ENCODE peak calls at places on chromosomes 13 and 19, in ten cellular contexts. T, F, M, V, Q, S, H, W, E and K are unnamed samples.

GRCh38 chr13:97548736-97549135 is 114.8 kb downstream of the RAP2A start:
- DNase-seq in T (peak; percentile 24), F (no peak), M (no peak), V (no peak), Q (no peak), S (no peak), H (no peak), W (no peak), E (no peak), K (no peak)

GRCh38 chr19:872266-872951 is 12.9 kb downstream of the CFD start:
- DNase-seq in T (peak; percentile 38), F (peak; percentile 70), M (peak; percentile 68), V (peak; percentile 43), Q (peak; percentile 82), S (peak; percentile 39), H (peak; percentile 45), W (peak; percentile 92), E (peak; percentile 93), K (peak; percentile 87)

GRCh38 chr19:17627921-17628320 is 60.2 kb downstream of the UNC13A start:
- DNase-seq in T (no peak), F (no peak), M (no peak), V (no peak), Q (no peak), S (no peak), H (no peak), W (no peak), E (no peak), K (no peak)

GRCh38 chr19:39199025-39199424 is 2.3 kb downstream of the NCCRP1 start:
- DNase-seq in T (peak; percentile 63), F (peak; percentile 51), M (peak; percentile 26), V (no peak), Q (no peak), S (no peak), H (no peak), W (no peak), E (no peak), K (peak; percentile 66)

GRCh38 chr13:105773887-105774538 is 761.4 kb downstream of the EFNB2 start:
- DNase-seq in T (peak; percentile 57), F (no peak), M (peak; percentile 97), V (no peak), Q (no peak), S (no peak), H (peak; percentile 72), W (no peak), E (no peak), K (no peak)

GRCh38 chr19:2333027-2333806 is 4.7 kb downstream of the SPPL2B start:
- DNase-seq in T (no peak), F (no peak), M (no peak), V (no peak), Q (no peak), S (no peak), H (no peak), W (peak; percentile 87), E (peak; percentile 79), K (no peak)

GRCh38 chr13:22061371-22061805 is 390.5 kb downstream of the FGF9 start:
- DNase-seq in T (no peak), F (no peak), M (no peak), V (no peak), Q (peak; percentile 30), S (no peak), H (no peak), W (no peak), E (no peak), K (no peak)

GRCh38 chr13:42355118-42355840 is 83.3 kb downstream of the AKAP11 start:
- DNase-seq in T (no peak), F (no peak), M (peak; percentile 9), V (no peak), Q (no peak), S (no peak), H (no peak), W (no peak), E (no peak), K (no peak)

GRCh38 chr13:24323036-24323738 is 13.8 kb downstream of the C1QTNF9 start:
- DNase-seq in T (no peak), F (no peak), M (no peak), V (no peak), Q (no peak), S (no peak), H (no peak), W (peak; percentile 39), E (no peak), K (no peak)

GRCh38 chr13:112779856-112780604 is 90.2 kb downstream of the ATP11A start:
- DNase-seq in T (peak; percentile 52), F (peak; percentile 1), M (peak; percentile 42), V (no peak), Q (no peak), S (no peak), H (no peak), W (no peak), E (no peak), K (no peak)

GRCh38 chr13:112782433-112783010 is 92.7 kb downstream of the ATP11A start:
- DNase-seq in T (no peak), F (no peak), M (peak; percentile 17), V (no peak), Q (no peak), S (no peak), H (no peak), W (no peak), E (no peak), K (no peak)

GRCh38 chr13:112781287-112781686 is 91.4 kb downstream of the ATP11A start:
- DNase-seq in T (no peak), F (no peak), M (no peak), V (no peak), Q (no peak), S (no peak), H (no peak), W (no peak), E (no peak), K (no peak)

GRCh38 chr13:112783135-112783945 is 93.5 kb downstream of the ATP11A start:
- DNase-seq in T (peak; percentile 90), F (no peak), M (peak; percentile 63), V (no peak), Q (no peak), S (no peak), H (no peak), W (no peak), E (no peak), K (peak; percentile 74)

DNA sequence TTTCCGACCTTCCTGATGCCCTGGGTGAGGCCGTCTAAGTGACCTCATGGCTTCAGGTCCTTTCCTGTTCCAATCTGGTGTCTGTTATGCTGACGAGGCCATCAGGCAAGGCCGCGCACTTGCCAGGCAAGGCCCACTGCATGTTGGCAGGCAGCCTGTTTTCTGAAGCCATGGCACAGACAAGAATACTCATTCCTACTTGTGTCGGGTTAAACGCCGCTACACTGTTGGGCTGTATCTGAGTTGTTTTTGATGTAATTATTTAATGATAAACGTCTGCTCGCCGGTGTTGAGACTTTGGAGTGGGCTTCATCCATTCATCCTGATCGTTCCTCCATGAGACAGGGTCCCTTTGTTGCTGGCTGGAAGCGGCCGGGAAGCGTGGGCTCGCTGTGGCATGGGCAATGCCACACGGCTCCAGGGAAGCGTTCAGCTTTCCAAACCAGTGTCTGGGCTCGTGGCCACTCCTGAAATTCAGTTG is 92.1 kb downstream of the ATP11A start:
- DNase-seq in T (no peak), F (no peak), M (peak; percentile 69), V (peak; percentile 78), Q (no peak), S (no peak), H (no peak), W (no peak), E (no peak), K (peak; percentile 79)
- H3K27ac ChIP-seq in T (no peak overlapping the region), F (no peak overlapping the region), M (no peak overlapping the region), V (peak overlapping the region; percentile 80), Q (peak overlapping the region; percentile 66), S (no peak overlapping the region), H (no peak overlapping the region), W (no peak overlapping the region), E (no peak overlapping the region), K (peak overlapping the region; percentile 85)

DNA sequence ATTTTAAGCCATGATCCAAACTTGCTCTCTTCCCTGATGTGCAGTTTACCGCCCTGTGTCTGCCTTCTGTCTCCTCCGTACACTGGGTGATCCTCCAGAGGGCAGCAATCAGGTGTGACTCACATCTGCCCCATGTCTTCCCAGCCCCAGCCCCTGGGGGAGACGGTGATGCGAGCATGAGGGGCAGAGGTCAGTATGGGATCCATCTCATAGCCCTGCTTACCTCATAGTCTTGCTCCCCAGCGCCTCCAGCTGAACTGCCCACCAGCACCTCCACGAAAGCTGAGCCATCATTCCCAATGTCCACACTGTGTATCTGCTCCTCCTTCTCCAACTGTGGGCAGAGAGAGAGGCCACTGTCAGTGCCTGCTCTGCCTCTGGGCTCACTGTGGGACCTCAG is 14.6 kb downstream of the XRCC1 start:
- DNase-seq in T (peak; percentile 52), F (no peak), M (no peak), V (no peak), Q (peak; percentile 40), S (no peak), H (no peak), W (no peak), E (no peak), K (no peak)
- TF ChIP-seq CTCF in T (peak; percentile 9), F (no peak), M (no peak), V (no peak), Q (peak; percentile 27), S (no peak), H (peak; percentile 32), W (no peak), E (no peak), K (no peak)

GRCh38 chr19:34325181-34325580 is 39.8 kb upstream of the GPI start:
- DNase-seq in T (no peak), F (no peak), M (no peak), V (no peak), Q (no peak), S (no peak), H (no peak), W (no peak), E (no peak), K (no peak)
- H3K27ac ChIP-seq in T (no peak overlapping the region), F (no peak overlapping the region), M (no peak overlapping the region), V (no peak overlapping the region), Q (peak overlapping the region; percentile 52), S (no peak overlapping the region), H (no peak overlapping the region), W (no peak overlapping the region), E (no peak overlapping the region), K (no peak overlapping the region)

DNA sequence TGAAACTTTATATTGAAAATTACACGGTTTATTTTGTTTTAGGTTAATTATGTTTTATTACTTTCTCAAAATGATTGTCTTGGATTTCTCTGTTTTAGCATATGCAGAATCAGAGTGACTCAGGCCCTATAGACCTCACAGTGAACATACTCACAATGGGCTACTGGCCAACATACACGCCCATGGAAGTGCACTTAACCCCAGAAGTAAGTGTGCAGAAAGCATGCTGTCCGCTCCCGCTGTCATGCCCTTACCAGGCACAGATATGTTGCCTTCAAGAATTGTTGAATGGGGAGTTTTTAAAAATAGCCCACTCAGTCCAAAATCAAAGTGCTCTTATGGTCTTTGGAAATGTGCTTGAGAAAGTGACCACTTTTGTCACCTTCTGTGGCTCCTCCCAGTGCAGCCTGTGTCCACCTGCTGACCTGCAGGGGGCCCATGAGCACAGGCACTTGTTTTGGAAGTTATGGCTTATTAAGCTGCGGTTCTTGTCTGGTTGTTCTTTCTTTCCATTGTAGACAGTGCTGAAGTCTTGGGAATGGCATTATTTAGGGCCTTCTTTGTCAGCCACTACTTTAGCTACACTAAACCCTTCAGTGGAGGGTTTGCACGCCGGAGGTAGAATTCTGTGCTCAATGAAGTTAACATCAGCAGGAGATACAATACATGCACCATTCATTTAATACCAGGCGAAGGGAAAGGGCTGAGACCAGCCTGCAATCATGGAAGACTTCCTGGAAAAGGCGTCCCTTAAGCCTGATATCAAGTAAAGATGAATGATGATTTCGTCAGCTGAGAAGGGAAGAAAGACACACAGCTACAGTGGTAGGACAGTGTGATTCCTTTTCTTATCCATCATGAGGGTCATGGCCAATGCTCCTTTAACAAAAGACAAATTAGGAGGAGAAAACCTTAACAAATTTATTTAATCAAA is 36.7 kb downstream of the CUL4A start:
- DNase-seq in T (peak; percentile 13), F (no peak), M (no peak), V (no peak), Q (peak; percentile 25), S (no peak), H (peak; percentile 15), W (no peak), E (no peak), K (no peak)
- TF ChIP-seq CTCF in T (peak; percentile 16), F (no peak), M (peak; percentile 30), V (no peak), Q (peak; percentile 28), S (no peak), H (peak; percentile 61), W (no peak), E (no peak), K (peak; percentile 44)